ENCODE peak calls at places on chromosomes 4 and X, in nine cellular contexts. One of them, this sample, is unnamed.
A peak's percentile ranks its signal among the peaks of the same experiment; 100 is the strongest.

GRCh38 chrX:38220024-38220935 is at the start of gene SRPX:
- DNase-seq in lung: no peak
- DNase-seq in sigmoid colon: peak; percentile 72
- DNase-seq in A549: peak; percentile 21
- DNase-seq in ovary: no peak
- DNase-seq in brain microvascular endothelial cell: no peak
- DNase-seq in fibroblast of villous mesenchyme: no peak
- DNase-seq in heart right ventricle: peak; percentile 27
- DNase-seq in psoas muscle: peak; percentile 31
- DNase-seq in this sample: peak; percentile 53

GRCh38 chr4:33188733-33189132 is 2468.6 kb downstream of the PCDH7 start:
- DNase-seq in lung: no peak
- DNase-seq in sigmoid colon: no peak
- DNase-seq in A549: no peak
- DNase-seq in ovary: no peak
- DNase-seq in brain microvascular endothelial cell: no peak
- DNase-seq in fibroblast of villous mesenchyme: no peak
- DNase-seq in heart right ventricle: no peak
- DNase-seq in psoas muscle: no peak
- DNase-seq in this sample: no peak

GRCh38 chrX:103877571-103877970 is 45.5 kb upstream of the RAB9B start:
- DNase-seq in lung: no peak
- DNase-seq in sigmoid colon: no peak
- DNase-seq in A549: no peak
- DNase-seq in ovary: no peak
- DNase-seq in brain microvascular endothelial cell: no peak
- DNase-seq in fibroblast of villous mesenchyme: no peak
- DNase-seq in heart right ventricle: no peak
- DNase-seq in psoas muscle: no peak
- DNase-seq in this sample: no peak

GRCh38 chr4:152342293-152342692 is 193.6 kb downstream of the FBXW7 start:
- DNase-seq in lung: no peak
- DNase-seq in sigmoid colon: no peak
- DNase-seq in A549: no peak
- DNase-seq in ovary: no peak
- DNase-seq in brain microvascular endothelial cell: peak; percentile 52
- DNase-seq in fibroblast of villous mesenchyme: peak; percentile 56
- DNase-seq in heart right ventricle: no peak
- DNase-seq in psoas muscle: no peak
- DNase-seq in this sample: peak; percentile 55

GRCh38 chr4:44132526-44132925 is 316.1 kb downstream of the KCTD8 start:
- DNase-seq in lung: no peak
- DNase-seq in sigmoid colon: no peak
- DNase-seq in A549: no peak
- DNase-seq in ovary: no peak
- DNase-seq in brain microvascular endothelial cell: no peak
- DNase-seq in fibroblast of villous mesenchyme: no peak
- DNase-seq in heart right ventricle: no peak
- DNase-seq in psoas muscle: no peak
- DNase-seq in this sample: no peak

GRCh38 chr4:111854494-111855087 is 290.7 kb upstream of the FAM241A start:
- DNase-seq in lung: no peak
- DNase-seq in sigmoid colon: no peak
- DNase-seq in A549: peak; percentile 1
- DNase-seq in ovary: no peak
- DNase-seq in brain microvascular endothelial cell: peak; percentile 3
- DNase-seq in fibroblast of villous mesenchyme: peak; percentile 62
- DNase-seq in heart right ventricle: peak; percentile 4
- DNase-seq in psoas muscle: no peak
- DNase-seq in this sample: peak; percentile 44

GRCh38 chr4:43882470-43882869 is 566.1 kb downstream of the KCTD8 start:
- DNase-seq in lung: no peak
- DNase-seq in sigmoid colon: no peak
- DNase-seq in A549: no peak
- DNase-seq in ovary: no peak
- DNase-seq in brain microvascular endothelial cell: no peak
- DNase-seq in fibroblast of villous mesenchyme: no peak
- DNase-seq in heart right ventricle: no peak
- DNase-seq in psoas muscle: no peak
- DNase-seq in this sample: no peak

GRCh38 chr4:86967798-86968197 is 33.0 kb downstream of the AFF1 start:
- DNase-seq in lung: no peak
- DNase-seq in sigmoid colon: no peak
- DNase-seq in A549: no peak
- DNase-seq in ovary: no peak
- DNase-seq in brain microvascular endothelial cell: peak; percentile 38
- DNase-seq in fibroblast of villous mesenchyme: peak; percentile 82
- DNase-seq in heart right ventricle: no peak
- DNase-seq in psoas muscle: no peak
- DNase-seq in this sample: peak; percentile 43

GRCh38 chrX:38754102-38754790 is 47.0 kb upstream of the MID1IP1 start:
- DNase-seq in lung: no peak
- DNase-seq in sigmoid colon: no peak
- DNase-seq in A549: no peak
- DNase-seq in ovary: peak; percentile 11
- DNase-seq in brain microvascular endothelial cell: peak; percentile 41
- DNase-seq in fibroblast of villous mesenchyme: peak; percentile 56
- DNase-seq in heart right ventricle: peak; percentile 4
- DNase-seq in psoas muscle: no peak
- DNase-seq in this sample: peak; percentile 64

GRCh38 chrX:13662537-13662841 is 9.5 kb downstream of the TCEANC start:
- DNase-seq in lung: no peak
- DNase-seq in sigmoid colon: no peak
- DNase-seq in A549: no peak
- DNase-seq in ovary: no peak
- DNase-seq in brain microvascular endothelial cell: no peak
- DNase-seq in fibroblast of villous mesenchyme: peak; percentile 99
- DNase-seq in heart right ventricle: no peak
- DNase-seq in psoas muscle: no peak
- DNase-seq in this sample: no peak

GRCh38 chr4:61984260-61984909 is 784.3 kb downstream of the ADGRL3 start:
- DNase-seq in lung: no peak
- DNase-seq in sigmoid colon: no peak
- DNase-seq in A549: no peak
- DNase-seq in ovary: no peak
- DNase-seq in brain microvascular endothelial cell: no peak
- DNase-seq in fibroblast of villous mesenchyme: no peak
- DNase-seq in heart right ventricle: no peak
- DNase-seq in psoas muscle: no peak
- DNase-seq in this sample: no peak

GRCh38 chr4:138831943-138832342 is 183.6 kb upstream of the NOCT start:
- DNase-seq in lung: no peak
- DNase-seq in sigmoid colon: no peak
- DNase-seq in A549: no peak
- DNase-seq in ovary: no peak
- DNase-seq in brain microvascular endothelial cell: no peak
- DNase-seq in fibroblast of villous mesenchyme: no peak
- DNase-seq in heart right ventricle: no peak
- DNase-seq in psoas muscle: no peak
- DNase-seq in this sample: no peak

GRCh38 chr4:152536545-152537182 is 772 bp upstream of the FBXW7 start:
- DNase-seq in lung: peak; percentile 35
- DNase-seq in sigmoid colon: no peak
- DNase-seq in A549: peak; percentile 23
- DNase-seq in ovary: no peak
- DNase-seq in brain microvascular endothelial cell: peak; percentile 42
- DNase-seq in fibroblast of villous mesenchyme: peak; percentile 71
- DNase-seq in heart right ventricle: peak; percentile 43
- DNase-seq in psoas muscle: no peak
- DNase-seq in this sample: peak; percentile 48

GRCh38 chr4:52234539-52235174 is 183.6 kb downstream of the SPATA18 start:
- DNase-seq in lung: no peak
- DNase-seq in sigmoid colon: no peak
- DNase-seq in A549: peak; percentile 8
- DNase-seq in ovary: peak; percentile 65
- DNase-seq in brain microvascular endothelial cell: peak; percentile 17
- DNase-seq in fibroblast of villous mesenchyme: peak; percentile 61
- DNase-seq in heart right ventricle: no peak
- DNase-seq in psoas muscle: no peak
- DNase-seq in this sample: peak; percentile 19

GRCh38 chr4:47837582-47838294 is at the start of gene CORIN:
- DNase-seq in lung: no peak
- DNase-seq in sigmoid colon: no peak
- DNase-seq in A549: no peak
- DNase-seq in ovary: no peak
- DNase-seq in brain microvascular endothelial cell: no peak
- DNase-seq in fibroblast of villous mesenchyme: no peak
- DNase-seq in heart right ventricle: no peak
- DNase-seq in psoas muscle: no peak
- DNase-seq in this sample: no peak

GRCh38 chr4:14879643-14880042 is 122.6 kb upstream of the CPEB2 start:
- DNase-seq in lung: no peak
- DNase-seq in sigmoid colon: no peak
- DNase-seq in A549: no peak
- DNase-seq in ovary: no peak
- DNase-seq in brain microvascular endothelial cell: no peak
- DNase-seq in fibroblast of villous mesenchyme: no peak
- DNase-seq in heart right ventricle: no peak
- DNase-seq in psoas muscle: no peak
- DNase-seq in this sample: no peak

GRCh38 chrX:2678583-2678982 is 12.5 kb upstream of the CD99 start:
- DNase-seq in lung: no peak
- DNase-seq in sigmoid colon: no peak
- DNase-seq in A549: no peak
- DNase-seq in ovary: no peak
- DNase-seq in brain microvascular endothelial cell: no peak
- DNase-seq in fibroblast of villous mesenchyme: no peak
- DNase-seq in heart right ventricle: no peak
- DNase-seq in psoas muscle: no peak
- DNase-seq in this sample: no peak

GRCh38 chrX:16993791-16994318 is 47.4 kb downstream of the REPS2 start:
- DNase-seq in lung: no peak
- DNase-seq in sigmoid colon: no peak
- DNase-seq in A549: no peak
- DNase-seq in ovary: no peak
- DNase-seq in brain microvascular endothelial cell: no peak
- DNase-seq in fibroblast of villous mesenchyme: no peak
- DNase-seq in heart right ventricle: no peak
- DNase-seq in psoas muscle: no peak
- DNase-seq in this sample: no peak
- TF ChIP-seq CTCF in lung: no peak
- TF ChIP-seq CTCF in sigmoid colon: no peak
- TF ChIP-seq CTCF in A549: no peak
- TF ChIP-seq CTCF in ovary: no peak
- TF ChIP-seq CTCF in brain microvascular endothelial cell: peak; percentile 46
- TF ChIP-seq CTCF in fibroblast of villous mesenchyme: peak; percentile 22
- TF ChIP-seq CTCF in heart right ventricle: no peak
- TF ChIP-seq CTCF in psoas muscle: no peak
- TF ChIP-seq CTCF in this sample: peak; percentile 16

GRCh38 chr4:22778547-22779163 is 85.9 kb downstream of the GBA3 start:
- DNase-seq in lung: no peak
- DNase-seq in sigmoid colon: no peak
- DNase-seq in A549: no peak
- DNase-seq in ovary: no peak
- DNase-seq in brain microvascular endothelial cell: no peak
- DNase-seq in fibroblast of villous mesenchyme: no peak
- DNase-seq in heart right ventricle: no peak
- DNase-seq in psoas muscle: no peak
- DNase-seq in this sample: no peak
- H3K4me3 ChIP-seq in lung: no peak overlapping the region
- H3K4me3 ChIP-seq in sigmoid colon: no peak overlapping the region
- H3K4me3 ChIP-seq in A549: no peak overlapping the region
- H3K4me3 ChIP-seq in ovary: no peak overlapping the region
- H3K4me3 ChIP-seq in brain microvascular endothelial cell: no peak overlapping the region
- H3K4me3 ChIP-seq in fibroblast of villous mesenchyme: no peak overlapping the region
- H3K4me3 ChIP-seq in heart right ventricle: no peak overlapping the region
- H3K4me3 ChIP-seq in psoas muscle: no peak overlapping the region
- H3K4me3 ChIP-seq in this sample: no peak overlapping the region

GRCh38 chr4:186536285-186536684 is 19.1 kb downstream of the MTNR1A start:
- DNase-seq in lung: no peak
- DNase-seq in sigmoid colon: no peak
- DNase-seq in A549: no peak
- DNase-seq in ovary: no peak
- DNase-seq in brain microvascular endothelial cell: no peak
- DNase-seq in fibroblast of villous mesenchyme: no peak
- DNase-seq in heart right ventricle: no peak
- DNase-seq in psoas muscle: no peak
- DNase-seq in this sample: no peak
- TF ChIP-seq CTCF in lung: no peak
- TF ChIP-seq CTCF in sigmoid colon: no peak
- TF ChIP-seq CTCF in A549: no peak
- TF ChIP-seq CTCF in ovary: no peak
- TF ChIP-seq CTCF in brain microvascular endothelial cell: no peak
- TF ChIP-seq CTCF in fibroblast of villous mesenchyme: no peak
- TF ChIP-seq CTCF in heart right ventricle: no peak
- TF ChIP-seq CTCF in psoas muscle: no peak
- TF ChIP-seq CTCF in this sample: no peak

GRCh38 chr4:10008208-10009005 is 12.9 kb downstream of the SLC2A9 start:
- DNase-seq in lung: no peak
- DNase-seq in sigmoid colon: no peak
- DNase-seq in A549: no peak
- DNase-seq in ovary: no peak
- DNase-seq in brain microvascular endothelial cell: no peak
- DNase-seq in fibroblast of villous mesenchyme: no peak
- DNase-seq in heart right ventricle: no peak
- DNase-seq in psoas muscle: no peak
- DNase-seq in this sample: peak; percentile 2

GRCh38 chr4:10006236-10006603 is 15.1 kb downstream of the SLC2A9 start:
- DNase-seq in lung: peak; percentile 73
- DNase-seq in sigmoid colon: peak; percentile 69
- DNase-seq in A549: peak; percentile 66
- DNase-seq in ovary: no peak
- DNase-seq in brain microvascular endothelial cell: no peak
- DNase-seq in fibroblast of villous mesenchyme: peak; percentile 17
- DNase-seq in heart right ventricle: peak; percentile 24
- DNase-seq in psoas muscle: no peak
- DNase-seq in this sample: peak; percentile 8

GRCh38 chr4:10006604-10007435 is 14.5 kb downstream of the SLC2A9 start:
- DNase-seq in lung: peak; percentile 76
- DNase-seq in sigmoid colon: no peak
- DNase-seq in A549: peak; percentile 70
- DNase-seq in ovary: no peak
- DNase-seq in brain microvascular endothelial cell: no peak
- DNase-seq in fibroblast of villous mesenchyme: no peak
- DNase-seq in heart right ventricle: no peak
- DNase-seq in psoas muscle: no peak
- DNase-seq in this sample: peak; percentile 1

GRCh38 chr4:10007772-10008171 is 13.5 kb downstream of the SLC2A9 start:
- DNase-seq in lung: no peak
- DNase-seq in sigmoid colon: no peak
- DNase-seq in A549: no peak
- DNase-seq in ovary: peak; percentile 21
- DNase-seq in brain microvascular endothelial cell: no peak
- DNase-seq in fibroblast of villous mesenchyme: no peak
- DNase-seq in heart right ventricle: peak; percentile 20
- DNase-seq in psoas muscle: no peak
- DNase-seq in this sample: no peak

DNA sequence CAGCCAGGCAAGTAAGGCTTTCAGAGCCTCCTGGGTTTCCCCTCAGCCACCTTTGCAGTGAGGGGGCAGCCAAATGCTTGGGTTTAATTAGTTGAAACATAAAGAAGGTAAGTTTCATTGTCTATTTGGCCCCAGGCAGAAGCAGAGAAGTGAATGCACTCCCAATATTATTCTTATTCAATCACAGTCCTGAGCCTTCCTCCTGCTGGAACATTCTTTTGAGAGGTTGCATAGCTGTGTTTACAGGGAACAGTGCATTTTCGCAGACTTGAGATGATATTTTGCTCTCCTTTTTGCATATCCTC is 13.9 kb downstream of the SLC2A9 start:
- DNase-seq in lung: no peak
- DNase-seq in sigmoid colon: no peak
- DNase-seq in A549: no peak
- DNase-seq in ovary: no peak
- DNase-seq in brain microvascular endothelial cell: no peak
- DNase-seq in fibroblast of villous mesenchyme: no peak
- DNase-seq in heart right ventricle: no peak
- DNase-seq in psoas muscle: no peak
- DNase-seq in this sample: no peak
- H3K4me3 ChIP-seq in lung: no peak overlapping the region
- H3K4me3 ChIP-seq in sigmoid colon: no peak overlapping the region
- H3K4me3 ChIP-seq in A549: peak overlapping the region; percentile 0
- H3K4me3 ChIP-seq in ovary: no peak overlapping the region
- H3K4me3 ChIP-seq in brain microvascular endothelial cell: no peak overlapping the region
- H3K4me3 ChIP-seq in fibroblast of villous mesenchyme: no peak overlapping the region
- H3K4me3 ChIP-seq in heart right ventricle: no peak overlapping the region
- H3K4me3 ChIP-seq in psoas muscle: no peak overlapping the region
- H3K4me3 ChIP-seq in this sample: no peak overlapping the region